ENCODE peak calls at places on chromosomes 7 and 10, in ten cellular contexts. One of them, this sample, is unnamed.

GRCh38 chr10:50310560-50311174 is 59.4 kb upstream of the ASAH2 start:
- DNase-seq in HCT116: peak; percentile 18
- DNase-seq in dorsolateral prefrontal cortex: no peak
- DNase-seq in neural progenitor cell: peak; percentile 37
- DNase-seq in gastrocnemius medialis: no peak
- DNase-seq in PC-9: no peak
- DNase-seq in cardiac muscle cell: peak; percentile 5
- DNase-seq in tibial artery: no peak
- DNase-seq in heart right ventricle: no peak
- DNase-seq in Panc1: peak; percentile 12
- DNase-seq in this sample: no peak

GRCh38 chr10:86354761-86355540 is 11.6 kb downstream of the GRID1 start:
- DNase-seq in HCT116: no peak
- DNase-seq in dorsolateral prefrontal cortex: no peak
- DNase-seq in neural progenitor cell: no peak
- DNase-seq in gastrocnemius medialis: no peak
- DNase-seq in PC-9: no peak
- DNase-seq in cardiac muscle cell: no peak
- DNase-seq in tibial artery: no peak
- DNase-seq in heart right ventricle: no peak
- DNase-seq in Panc1: no peak
- DNase-seq in this sample: no peak

GRCh38 chr7:130006771-130007170 is 44.4 kb downstream of the ZC3HC1 start:
- DNase-seq in HCT116: no peak
- DNase-seq in dorsolateral prefrontal cortex: no peak
- DNase-seq in neural progenitor cell: no peak
- DNase-seq in gastrocnemius medialis: no peak
- DNase-seq in PC-9: no peak
- DNase-seq in cardiac muscle cell: no peak
- DNase-seq in tibial artery: no peak
- DNase-seq in heart right ventricle: no peak
- DNase-seq in Panc1: no peak
- DNase-seq in this sample: no peak

GRCh38 chr10:133126431-133127290 is 33.4 kb upstream of the KNDC1 start:
- DNase-seq in HCT116: no peak
- DNase-seq in dorsolateral prefrontal cortex: peak; percentile 30
- DNase-seq in neural progenitor cell: no peak
- DNase-seq in gastrocnemius medialis: no peak
- DNase-seq in PC-9: no peak
- DNase-seq in cardiac muscle cell: no peak
- DNase-seq in tibial artery: peak; percentile 50
- DNase-seq in heart right ventricle: no peak
- DNase-seq in Panc1: no peak
- DNase-seq in this sample: peak; percentile 74

GRCh38 chr10:71767420-71768035 is 5.8 kb downstream of the VSIR start:
- DNase-seq in HCT116: no peak
- DNase-seq in dorsolateral prefrontal cortex: no peak
- DNase-seq in neural progenitor cell: no peak
- DNase-seq in gastrocnemius medialis: no peak
- DNase-seq in PC-9: peak; percentile 94
- DNase-seq in cardiac muscle cell: no peak
- DNase-seq in tibial artery: no peak
- DNase-seq in heart right ventricle: peak; percentile 89
- DNase-seq in Panc1: no peak
- DNase-seq in this sample: no peak

GRCh38 chr7:103851357-103851756 is 138.1 kb downstream of the RELN start:
- DNase-seq in HCT116: no peak
- DNase-seq in dorsolateral prefrontal cortex: no peak
- DNase-seq in neural progenitor cell: peak; percentile 63
- DNase-seq in gastrocnemius medialis: no peak
- DNase-seq in PC-9: no peak
- DNase-seq in cardiac muscle cell: peak; percentile 68
- DNase-seq in tibial artery: no peak
- DNase-seq in heart right ventricle: no peak
- DNase-seq in Panc1: no peak
- DNase-seq in this sample: no peak

GRCh38 chr7:46680147-46680546 is 759.1 kb upstream of the IGFBP3 start:
- DNase-seq in HCT116: no peak
- DNase-seq in dorsolateral prefrontal cortex: no peak
- DNase-seq in neural progenitor cell: no peak
- DNase-seq in gastrocnemius medialis: no peak
- DNase-seq in PC-9: no peak
- DNase-seq in cardiac muscle cell: no peak
- DNase-seq in tibial artery: no peak
- DNase-seq in heart right ventricle: no peak
- DNase-seq in Panc1: no peak
- DNase-seq in this sample: no peak

GRCh38 chr10:2463301-2463700 is 604.0 kb upstream of the PFKP start:
- DNase-seq in HCT116: no peak
- DNase-seq in dorsolateral prefrontal cortex: no peak
- DNase-seq in neural progenitor cell: no peak
- DNase-seq in gastrocnemius medialis: no peak
- DNase-seq in PC-9: no peak
- DNase-seq in cardiac muscle cell: no peak
- DNase-seq in tibial artery: no peak
- DNase-seq in heart right ventricle: no peak
- DNase-seq in Panc1: no peak
- DNase-seq in this sample: no peak

GRCh38 chr7:100781255-100781654 is 46.1 kb downstream of the EPHB4 start:
- DNase-seq in HCT116: no peak
- DNase-seq in dorsolateral prefrontal cortex: no peak
- DNase-seq in neural progenitor cell: no peak
- DNase-seq in gastrocnemius medialis: no peak
- DNase-seq in PC-9: no peak
- DNase-seq in cardiac muscle cell: no peak
- DNase-seq in tibial artery: no peak
- DNase-seq in heart right ventricle: no peak
- DNase-seq in Panc1: no peak
- DNase-seq in this sample: no peak

GRCh38 chr10:71262027-71262426 is 49.7 kb downstream of the UNC5B start:
- DNase-seq in HCT116: no peak
- DNase-seq in dorsolateral prefrontal cortex: no peak
- DNase-seq in neural progenitor cell: no peak
- DNase-seq in gastrocnemius medialis: no peak
- DNase-seq in PC-9: no peak
- DNase-seq in cardiac muscle cell: peak; percentile 69
- DNase-seq in tibial artery: no peak
- DNase-seq in heart right ventricle: peak; percentile 46
- DNase-seq in Panc1: no peak
- DNase-seq in this sample: no peak

GRCh38 chr7:121020652-121021051 is 32.1 kb downstream of the CPED1 start:
- DNase-seq in HCT116: no peak
- DNase-seq in dorsolateral prefrontal cortex: no peak
- DNase-seq in neural progenitor cell: no peak
- DNase-seq in gastrocnemius medialis: no peak
- DNase-seq in PC-9: peak; percentile 74
- DNase-seq in cardiac muscle cell: no peak
- DNase-seq in tibial artery: no peak
- DNase-seq in heart right ventricle: no peak
- DNase-seq in Panc1: no peak
- DNase-seq in this sample: no peak

GRCh38 chr7:152859781-152860191 is 100.2 kb downstream of the ACTR3B start:
- DNase-seq in HCT116: peak; percentile 8
- DNase-seq in dorsolateral prefrontal cortex: no peak
- DNase-seq in neural progenitor cell: peak; percentile 28
- DNase-seq in gastrocnemius medialis: no peak
- DNase-seq in PC-9: no peak
- DNase-seq in cardiac muscle cell: no peak
- DNase-seq in tibial artery: no peak
- DNase-seq in heart right ventricle: no peak
- DNase-seq in Panc1: no peak
- DNase-seq in this sample: no peak

GRCh38 chr7:8724080-8724718 is 290.8 kb downstream of the NXPH1 start:
- DNase-seq in HCT116: no peak
- DNase-seq in dorsolateral prefrontal cortex: peak; percentile 50
- DNase-seq in neural progenitor cell: peak; percentile 90
- DNase-seq in gastrocnemius medialis: no peak
- DNase-seq in PC-9: no peak
- DNase-seq in cardiac muscle cell: peak; percentile 86
- DNase-seq in tibial artery: no peak
- DNase-seq in heart right ventricle: no peak
- DNase-seq in Panc1: peak; percentile 20
- DNase-seq in this sample: no peak

GRCh38 chr10:124648738-124649137 is 95.4 kb downstream of the FAM53B start:
- DNase-seq in HCT116: no peak
- DNase-seq in dorsolateral prefrontal cortex: peak; percentile 81
- DNase-seq in neural progenitor cell: no peak
- DNase-seq in gastrocnemius medialis: peak; percentile 63
- DNase-seq in PC-9: no peak
- DNase-seq in cardiac muscle cell: peak; percentile 76
- DNase-seq in tibial artery: no peak
- DNase-seq in heart right ventricle: peak; percentile 76
- DNase-seq in Panc1: no peak
- DNase-seq in this sample: peak; percentile 92

GRCh38 chr7:26891400-26892355 is 27.3 kb upstream of the SKAP2 start:
- DNase-seq in HCT116: no peak
- DNase-seq in dorsolateral prefrontal cortex: no peak
- DNase-seq in neural progenitor cell: no peak
- DNase-seq in gastrocnemius medialis: no peak
- DNase-seq in PC-9: no peak
- DNase-seq in cardiac muscle cell: no peak
- DNase-seq in tibial artery: no peak
- DNase-seq in heart right ventricle: no peak
- DNase-seq in Panc1: no peak
- DNase-seq in this sample: no peak

GRCh38 chr10:127349737-127350136 is 153.3 kb upstream of the INSYN2A start:
- DNase-seq in HCT116: no peak
- DNase-seq in dorsolateral prefrontal cortex: no peak
- DNase-seq in neural progenitor cell: no peak
- DNase-seq in gastrocnemius medialis: no peak
- DNase-seq in PC-9: no peak
- DNase-seq in cardiac muscle cell: peak; percentile 25
- DNase-seq in tibial artery: no peak
- DNase-seq in heart right ventricle: no peak
- DNase-seq in Panc1: no peak
- DNase-seq in this sample: no peak

GRCh38 chr10:127353544-127353943 is 157.2 kb upstream of the INSYN2A start:
- DNase-seq in HCT116: no peak
- DNase-seq in dorsolateral prefrontal cortex: no peak
- DNase-seq in neural progenitor cell: no peak
- DNase-seq in gastrocnemius medialis: no peak
- DNase-seq in PC-9: no peak
- DNase-seq in cardiac muscle cell: no peak
- DNase-seq in tibial artery: no peak
- DNase-seq in heart right ventricle: no peak
- DNase-seq in Panc1: no peak
- DNase-seq in this sample: no peak

GRCh38 chr10:127357265-127357664 is 160.9 kb upstream of the INSYN2A start:
- DNase-seq in HCT116: no peak
- DNase-seq in dorsolateral prefrontal cortex: no peak
- DNase-seq in neural progenitor cell: no peak
- DNase-seq in gastrocnemius medialis: no peak
- DNase-seq in PC-9: no peak
- DNase-seq in cardiac muscle cell: peak; percentile 60
- DNase-seq in tibial artery: no peak
- DNase-seq in heart right ventricle: no peak
- DNase-seq in Panc1: no peak
- DNase-seq in this sample: no peak

GRCh38 chr10:127354255-127354654 is 157.9 kb upstream of the INSYN2A start:
- DNase-seq in HCT116: no peak
- DNase-seq in dorsolateral prefrontal cortex: no peak
- DNase-seq in neural progenitor cell: no peak
- DNase-seq in gastrocnemius medialis: no peak
- DNase-seq in PC-9: no peak
- DNase-seq in cardiac muscle cell: no peak
- DNase-seq in tibial artery: no peak
- DNase-seq in heart right ventricle: no peak
- DNase-seq in Panc1: no peak
- DNase-seq in this sample: no peak

GRCh38 chr10:127354992-127355391 is 158.6 kb upstream of the INSYN2A start:
- DNase-seq in HCT116: peak; percentile 3
- DNase-seq in dorsolateral prefrontal cortex: no peak
- DNase-seq in neural progenitor cell: no peak
- DNase-seq in gastrocnemius medialis: no peak
- DNase-seq in PC-9: no peak
- DNase-seq in cardiac muscle cell: no peak
- DNase-seq in tibial artery: no peak
- DNase-seq in heart right ventricle: no peak
- DNase-seq in Panc1: no peak
- DNase-seq in this sample: no peak
- TF ChIP-seq CTCF in HCT116: peak; percentile 51
- TF ChIP-seq CTCF in dorsolateral prefrontal cortex: peak; percentile 28
- TF ChIP-seq CTCF in neural progenitor cell: peak; percentile 43
- TF ChIP-seq CTCF in gastrocnemius medialis: no peak
- TF ChIP-seq CTCF in PC-9: peak; percentile 53
- TF ChIP-seq CTCF in cardiac muscle cell: peak; percentile 56
- TF ChIP-seq CTCF in tibial artery: peak; percentile 33
- TF ChIP-seq CTCF in heart right ventricle: no peak
- TF ChIP-seq CTCF in Panc1: peak; percentile 70
- TF ChIP-seq CTCF in this sample: no peak

GRCh38 chr7:76294344-76295024 is 8.0 kb upstream of the HSPB1 start:
- DNase-seq in HCT116: peak; percentile 83
- DNase-seq in dorsolateral prefrontal cortex: peak; percentile 97
- DNase-seq in neural progenitor cell: peak; percentile 35
- DNase-seq in gastrocnemius medialis: peak; percentile 97
- DNase-seq in PC-9: peak; percentile 52
- DNase-seq in cardiac muscle cell: peak; percentile 86
- DNase-seq in tibial artery: peak; percentile 99
- DNase-seq in heart right ventricle: peak; percentile 97
- DNase-seq in Panc1: no peak
- DNase-seq in this sample: peak; percentile 97
- H3K27ac ChIP-seq in HCT116: peak overlapping the region; percentile 99
- H3K27ac ChIP-seq in dorsolateral prefrontal cortex: peak overlapping the region; percentile 99
- H3K27ac ChIP-seq in neural progenitor cell: no peak overlapping the region
- H3K27ac ChIP-seq in gastrocnemius medialis: peak overlapping the region; percentile 100
- H3K27ac ChIP-seq in PC-9: peak overlapping the region; percentile 93
- H3K27ac ChIP-seq in cardiac muscle cell: peak overlapping the region; percentile 63
- H3K27ac ChIP-seq in tibial artery: peak overlapping the region; percentile 95
- H3K27ac ChIP-seq in heart right ventricle: peak overlapping the region; percentile 84
- H3K27ac ChIP-seq in Panc1: peak overlapping the region; percentile 91
- H3K27ac ChIP-seq in this sample: peak overlapping the region; percentile 99

GRCh38 chr10:14556285-14556956 is 218.3 kb downstream of the FAM107B start:
- DNase-seq in HCT116: no peak
- DNase-seq in dorsolateral prefrontal cortex: no peak
- DNase-seq in neural progenitor cell: peak; percentile 65
- DNase-seq in gastrocnemius medialis: no peak
- DNase-seq in PC-9: no peak
- DNase-seq in cardiac muscle cell: peak; percentile 52
- DNase-seq in tibial artery: no peak
- DNase-seq in heart right ventricle: no peak
- DNase-seq in Panc1: no peak
- DNase-seq in this sample: peak; percentile 67
- TF ChIP-seq CTCF in HCT116: no peak
- TF ChIP-seq CTCF in dorsolateral prefrontal cortex: peak; percentile 11
- TF ChIP-seq CTCF in neural progenitor cell: peak; percentile 50
- TF ChIP-seq CTCF in gastrocnemius medialis: no peak
- TF ChIP-seq CTCF in PC-9: no peak
- TF ChIP-seq CTCF in cardiac muscle cell: no peak
- TF ChIP-seq CTCF in tibial artery: no peak
- TF ChIP-seq CTCF in heart right ventricle: no peak
- TF ChIP-seq CTCF in Panc1: peak; percentile 38
- TF ChIP-seq CTCF in this sample: peak; percentile 10

DNA sequence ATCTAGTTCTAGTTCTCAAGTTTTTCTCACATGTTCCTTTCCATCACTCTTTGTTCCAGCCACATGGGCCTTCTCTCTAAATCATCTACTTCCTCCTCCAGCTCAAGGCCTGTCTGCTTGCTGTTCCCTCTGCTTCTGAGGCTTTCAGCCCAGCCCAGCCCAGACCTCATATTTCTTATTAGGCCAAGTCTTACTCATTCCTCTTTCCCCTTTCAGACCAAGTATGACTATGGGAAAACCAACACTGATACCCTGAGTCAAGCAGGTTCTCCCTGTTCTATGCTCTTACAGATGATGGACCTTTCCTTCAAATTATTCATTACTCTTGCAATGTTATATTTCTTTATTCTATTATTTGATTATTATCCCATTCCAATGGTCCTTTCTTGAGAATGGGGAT is 80.3 kb upstream of the SEM1 start:
- DNase-seq in HCT116: no peak
- DNase-seq in dorsolateral prefrontal cortex: no peak
- DNase-seq in neural progenitor cell: no peak
- DNase-seq in gastrocnemius medialis: no peak
- DNase-seq in PC-9: no peak
- DNase-seq in cardiac muscle cell: no peak
- DNase-seq in tibial artery: no peak
- DNase-seq in heart right ventricle: no peak
- DNase-seq in Panc1: no peak
- DNase-seq in this sample: no peak
- H3K27ac ChIP-seq in HCT116: no peak overlapping the region
- H3K27ac ChIP-seq in dorsolateral prefrontal cortex: no peak overlapping the region
- H3K27ac ChIP-seq in neural progenitor cell: no peak overlapping the region
- H3K27ac ChIP-seq in gastrocnemius medialis: no peak overlapping the region
- H3K27ac ChIP-seq in PC-9: no peak overlapping the region
- H3K27ac ChIP-seq in cardiac muscle cell: no peak overlapping the region
- H3K27ac ChIP-seq in tibial artery: no peak overlapping the region
- H3K27ac ChIP-seq in heart right ventricle: no peak overlapping the region
- H3K27ac ChIP-seq in Panc1: no peak overlapping the region
- H3K27ac ChIP-seq in this sample: no peak overlapping the region

This sample was measured in left lung.